ENCODE peak calls at places on chromosomes 6 and 20, in five cellular contexts. K is AG04449, U is gastrocnemius medialis, O is Peyer's patch, A is foreskin fibroblast. T is an unnamed sample.

GRCh38 chr6:112337209-112337638 is 9.9 kb upstream of the RFPL4B start:
- DNase-seq in K (peak; percentile 52), U (peak; percentile 8), O (no peak), A (peak; percentile 93), T (peak; percentile 89)

GRCh38 chr6:27318973-27319372 is 6.9 kb upstream of the POM121L2 start:
- DNase-seq in K (no peak), U (no peak), O (no peak), A (no peak), T (no peak)

GRCh38 chr6:132569170-132569569 is 952 bp upstream of the TAAR6 start:
- DNase-seq in K (no peak), U (no peak), O (no peak), A (peak; percentile 2), T (no peak)

GRCh38 chr20:43022568-43022967 is 167.1 kb downstream of the PTPRT start:
- DNase-seq in K (no peak), U (no peak), O (no peak), A (no peak), T (no peak)

GRCh38 chr6:168363811-168364792 is 44.5 kb upstream of the DACT2 start:
- DNase-seq in K (no peak), U (no peak), O (no peak), A (no peak), T (no peak)

GRCh38 chr6:134714679-134715078 is 235.2 kb downstream of the ALDH8A1 start:
- DNase-seq in K (no peak), U (no peak), O (no peak), A (peak; percentile 41), T (peak; percentile 88)

GRCh38 chr6:73236147-73236750 is 11.0 kb upstream of the KHDC1L start:
- DNase-seq in K (peak; percentile 83), U (no peak), O (no peak), A (peak; percentile 91), T (peak; percentile 83)

GRCh38 chr20:33694666-33695065 is 8.5 kb upstream of the E2F1 start:
- DNase-seq in K (no peak), U (no peak), O (no peak), A (no peak), T (no peak)

GRCh38 chr6:107717781-107718180 is 106.3 kb downstream of the SCML4 start:
- DNase-seq in K (no peak), U (no peak), O (no peak), A (no peak), T (no peak)

GRCh38 chr6:52543729-52544324 is 33.0 kb downstream of the TRAM2 start:
- DNase-seq in K (no peak), U (no peak), O (no peak), A (peak; percentile 67), T (peak; percentile 73)

GRCh38 chr6:52544325-52545022 is 32.4 kb downstream of the TRAM2 start:
- DNase-seq in K (no peak), U (no peak), O (no peak), A (peak; percentile 54), T (no peak)

GRCh38 chr6:52545050-52545843 is 31.6 kb downstream of the TRAM2 start:
- DNase-seq in K (no peak), U (no peak), O (no peak), A (no peak), T (peak; percentile 46)

GRCh38 chr6:52541135-52541534 is 35.7 kb downstream of the TRAM2 start:
- DNase-seq in K (no peak), U (no peak), O (no peak), A (no peak), T (no peak)

DNA sequence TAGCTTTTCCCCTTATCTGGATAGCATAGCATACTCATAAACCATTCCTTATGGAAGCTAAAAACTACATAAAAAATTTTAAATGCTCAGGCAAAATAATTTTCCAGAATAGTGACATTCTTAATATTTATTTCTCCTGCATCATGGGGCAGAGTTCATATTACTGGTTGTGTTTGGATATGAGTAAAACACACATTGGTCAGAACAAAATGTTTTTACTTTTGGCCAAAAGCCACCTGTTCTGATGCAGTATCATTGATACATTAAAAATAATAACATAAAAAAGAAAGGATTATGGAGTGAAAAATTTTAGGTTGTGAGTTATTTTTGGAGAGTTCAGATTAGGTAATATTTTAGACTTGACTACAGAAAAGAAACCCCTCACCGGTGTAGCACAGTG is 33.6 kb downstream of the TRAM2 start:
- DNase-seq in K (no peak), U (no peak), O (no peak), A (peak; percentile 50), T (peak; percentile 66)
- H3K4me3 ChIP-seq in K (no peak overlapping the region), U (no peak overlapping the region), O (no peak overlapping the region), A (no peak overlapping the region), T (no peak overlapping the region)

GRCh38 chr20:9837634-9838033 is 1.2 kb downstream of the PAK5 start:
- DNase-seq in K (no peak), U (no peak), O (no peak), A (no peak), T (no peak)
- H3K4me3 ChIP-seq in K (no peak overlapping the region), U (no peak overlapping the region), O (no peak overlapping the region), A (no peak overlapping the region), T (no peak overlapping the region)

DNA sequence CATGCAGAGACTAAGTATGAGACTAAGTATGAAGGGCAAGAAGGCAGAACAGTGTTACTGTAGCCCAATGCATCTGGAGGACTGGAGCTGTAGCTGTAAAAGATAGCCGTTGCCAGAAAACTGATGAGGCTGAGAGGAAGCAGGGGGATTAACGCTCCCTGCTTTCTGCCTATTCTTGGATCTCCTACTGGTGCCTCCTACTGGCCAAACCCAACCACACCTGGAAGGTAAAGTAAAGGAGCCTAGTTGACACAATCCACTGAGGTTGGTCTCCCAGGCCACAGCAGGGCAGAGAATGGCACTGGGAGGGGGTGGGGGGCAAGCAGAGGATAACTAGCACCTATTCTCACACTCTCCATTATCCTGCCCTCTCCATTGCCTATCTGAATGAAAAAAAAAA is 105.0 kb upstream of the MRPS10 start:
- DNase-seq in K (no peak), U (no peak), O (no peak), A (no peak), T (no peak)
- H3K4me3 ChIP-seq in K (no peak overlapping the region), U (no peak overlapping the region), O (no peak overlapping the region), A (no peak overlapping the region), T (no peak overlapping the region)

GRCh38 chr6:43391448-43392031 is 22.1 kb upstream of the ZNF318 start:
- DNase-seq in K (no peak), U (no peak), O (no peak), A (no peak), T (no peak)
- H3K4me3 ChIP-seq in K (no peak overlapping the region), U (no peak overlapping the region), O (no peak overlapping the region), A (no peak overlapping the region), T (no peak overlapping the region)

DNA sequence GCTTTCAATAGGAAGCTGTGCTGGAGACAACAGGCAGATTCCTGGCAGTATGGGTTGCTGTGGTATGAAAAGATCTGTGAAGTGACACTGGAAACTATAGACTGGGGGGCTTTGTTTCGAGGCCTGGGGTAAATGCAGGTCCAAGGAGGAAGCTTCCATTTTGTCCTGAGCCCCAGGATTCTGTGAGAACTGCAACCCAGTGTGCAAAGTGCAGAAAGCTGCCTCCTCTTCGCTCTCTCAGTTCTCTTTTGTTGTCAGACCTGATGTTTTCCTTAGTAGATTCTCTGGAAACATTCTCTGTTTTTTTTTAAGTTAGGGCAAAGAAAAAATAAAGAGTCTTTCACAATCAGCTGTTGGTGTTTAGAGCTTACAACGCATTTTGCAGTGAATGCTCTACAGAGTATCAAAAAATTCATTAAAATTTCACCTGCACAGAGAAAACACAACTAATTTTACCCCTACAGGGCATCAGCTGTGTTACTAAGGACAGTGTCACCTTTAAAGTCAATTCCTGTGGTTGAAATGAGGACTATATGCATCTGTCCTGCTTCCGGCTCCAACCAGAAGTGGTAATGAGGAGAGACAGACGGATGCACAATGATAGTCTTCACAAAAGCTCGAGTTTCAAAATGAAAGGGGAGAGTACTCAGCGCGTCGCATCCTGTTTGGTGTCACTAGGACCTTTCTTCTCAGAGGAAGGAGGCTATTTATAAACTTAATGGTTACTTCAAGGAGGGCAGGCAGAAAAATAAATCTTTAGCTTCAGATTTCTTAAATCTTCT is 86.7 kb downstream of the LYRM4 start:
- DNase-seq in K (no peak), U (no peak), O (peak; percentile 60), A (no peak), T (peak; percentile 57)
- H3K4me3 ChIP-seq in K (no peak overlapping the region), U (peak overlapping the region; percentile 11), O (no peak overlapping the region), A (no peak overlapping the region), T (peak overlapping the region; percentile 32)

DNA sequence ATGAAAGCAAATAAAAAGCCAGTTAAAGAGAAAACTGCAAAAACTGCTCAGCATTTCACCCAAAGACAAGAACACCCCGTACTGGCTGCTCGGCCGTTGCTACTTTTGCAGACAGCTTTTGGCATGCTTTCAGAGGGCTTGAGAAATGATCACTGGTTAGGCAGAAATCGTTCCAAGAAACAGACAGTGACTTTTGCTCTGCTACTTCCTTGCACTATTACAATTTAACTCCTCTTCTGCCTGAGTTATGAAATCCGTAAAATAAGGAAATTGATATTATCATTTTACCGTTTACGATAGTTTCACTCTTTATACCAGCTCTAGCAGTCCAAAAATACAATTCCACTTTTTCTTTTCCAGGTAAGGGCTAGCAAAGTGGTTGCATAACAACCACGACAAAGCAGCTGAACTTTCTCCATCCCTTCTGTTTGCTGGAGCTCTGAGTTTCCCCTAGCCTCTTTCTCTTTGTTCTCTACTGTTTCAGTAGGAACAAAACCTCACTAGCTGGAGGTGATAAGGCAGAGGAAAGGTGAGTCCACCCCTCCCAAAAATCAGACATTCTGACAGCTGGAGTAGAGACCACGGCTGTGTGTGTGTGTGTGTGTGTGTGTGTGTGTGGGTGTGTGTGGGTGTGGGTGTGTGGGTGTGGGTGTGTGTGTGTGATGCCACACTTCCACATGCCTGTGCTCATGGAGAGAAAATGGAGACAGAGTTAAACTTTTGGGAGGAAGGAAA is 191.8 kb upstream of the RREB1 start:
- DNase-seq in K (no peak), U (peak; percentile 84), O (no peak), A (peak; percentile 64), T (peak; percentile 92)
- H3K4me3 ChIP-seq in K (no peak overlapping the region), U (peak overlapping the region; percentile 50), O (peak overlapping the region; percentile 4), A (peak overlapping the region; percentile 36), T (peak overlapping the region; percentile 38)